ENCODE peak calls at places on chromosomes 12 and 14, in six cellular contexts. D is NCI-H226, C is ecto neural progenitor cell, Z is AG10803, R is T-helper 2 cell, W is naive B cell. V is an unnamed sample.

GRCh38 chr14:105203057-105203494 is 22.0 kb upstream of the NUDT14 start:
- DNase-seq in Z (peak; percentile 57), D (peak; percentile 31), C (peak; percentile 90), W (peak; percentile 52), R (peak; percentile 39), V (peak; percentile 69)

GRCh38 chr12:89992668-89993401 is 284.2 kb upstream of the ATP2B1 start:
- DNase-seq in D (no peak), R (no peak), C (no peak), W (no peak), Z (no peak), V (peak; percentile 33)

GRCh38 chr14:95185452-95186392 is 28.4 kb upstream of the DICER1 start:
- DNase-seq in R (no peak), D (no peak), W (no peak), C (no peak), Z (peak; percentile 63), V (peak; percentile 9)

GRCh38 chr12:93848453-93849120 is 171.4 kb downstream of the CRADD start:
- DNase-seq in W (peak; percentile 0), D (no peak), C (no peak), R (no peak), Z (no peak), V (no peak)

GRCh38 chr12:25187781-25188180 is 7.2 kb downstream of the DNAI7 start:
- DNase-seq in W (no peak), C (no peak), Z (peak; percentile 92), D (peak; percentile 90), R (no peak), V (peak; percentile 94)

GRCh38 chr12:124109760-124110159 is 136.7 kb downstream of the ZNF664 start:
- DNase-seq in D (no peak), C (no peak), W (peak; percentile 7), Z (peak; percentile 12), R (no peak), V (peak; percentile 61)

GRCh38 chr12:101563197-101563596 is 31.6 kb upstream of the MYBPC1 start:
- DNase-seq in R (no peak), Z (no peak), W (no peak), D (no peak), C (no peak), V (no peak)

GRCh38 chr12:131621701-131622421 is 89.0 kb upstream of the SFSWAP start:
- DNase-seq in Z (no peak), W (no peak), R (no peak), C (peak; percentile 85), D (no peak), V (no peak)

GRCh38 chr12:69553626-69554248 is 31.5 kb upstream of the CCT2 start:
- DNase-seq in D (peak; percentile 73), Z (peak; percentile 55), R (no peak), W (no peak), C (no peak), V (peak; percentile 75)

GRCh38 chr14:55411426-55412389 is at the start of gene ATG14:
- DNase-seq in W (peak; percentile 73), Z (peak; percentile 77), R (peak; percentile 60), D (peak; percentile 81), C (peak; percentile 91), V (peak; percentile 85)

GRCh38 chr14:70366890-70367289 is 7.4 kb upstream of the COX16 start:
- DNase-seq in C (no peak), R (no peak), W (no peak), Z (no peak), D (no peak), V (no peak)

GRCh38 chr14:100126401-100126800 is 33.0 kb downstream of the DEGS2 start:
- DNase-seq in R (no peak), Z (no peak), W (no peak), C (no peak), D (no peak), V (no peak)

GRCh38 chr12:130582286-130582685 is 133.8 kb downstream of the RIMBP2 start:
- DNase-seq in D (no peak), W (no peak), C (no peak), R (no peak), Z (no peak), V (no peak)

GRCh38 chr12:12182926-12183325 is 83.9 kb downstream of the LRP6 start:
- DNase-seq in C (no peak), D (peak; percentile 26), R (no peak), Z (peak; percentile 69), W (no peak), V (peak; percentile 47)

V was measured in EH.